ENCODE peak calls at places on chromosomes 13 and 19, in nine cellular contexts. C, T, N, I, K, G, F, P and B are unnamed samples.

GRCh38 chr13:40599722-40600121 is 66.7 kb downstream of the FOXO1 start:
- DNase-seq in C (no peak), T (no peak), N (no peak), I (no peak), K (no peak), G (no peak), F (no peak), P (no peak), B (no peak)

GRCh38 chr13:58852076-58852475 is 1220.5 kb downstream of the PCDH17 start:
- DNase-seq in C (peak), T (no peak), N (no peak), I (no peak), K (no peak), G (no peak), F (no peak), P (no peak), B (no peak)

GRCh38 chr19:4388171-4389063 is 11.9 kb downstream of the SH3GL1 start:
- DNase-seq in C (no peak), T (peak), N (no peak), I (no peak), K (no peak), G (no peak), F (peak), P (no peak), B (no peak)

GRCh38 chr13:49517461-49517860 is 21.7 kb downstream of the PHF11 start:
- DNase-seq in C (peak), T (no peak), N (no peak), I (peak), K (no peak), G (no peak), F (no peak), P (no peak), B (no peak)

GRCh38 chr19:37361994-37362393 is 8.9 kb upstream of the ZNF527 start:
- DNase-seq in C (no peak), T (no peak), N (no peak), I (no peak), K (peak), G (no peak), F (no peak), P (no peak), B (no peak)

GRCh38 chr13:27696731-27697130 is 75.0 kb downstream of the POLR1D start:
- DNase-seq in C (no peak), T (no peak), N (no peak), I (no peak), K (no peak), G (no peak), F (no peak), P (no peak), B (no peak)

GRCh38 chr13:26422036-26422435 is 135.4 kb upstream of the WASF3 start:
- DNase-seq in C (no peak), T (no peak), N (no peak), I (no peak), K (no peak), G (no peak), F (no peak), P (no peak), B (no peak)

GRCh38 chr13:74907788-74908187 is 574.2 kb downstream of the TBC1D4 start:
- DNase-seq in C (no peak), T (no peak), N (no peak), I (no peak), K (no peak), G (no peak), F (no peak), P (no peak), B (no peak)

GRCh38 chr19:34373601-34374288 is 8.7 kb downstream of the GPI start:
- DNase-seq in C (no peak), T (no peak), N (no peak), I (no peak), K (no peak), G (no peak), F (no peak), P (no peak), B (no peak)

GRCh38 chr19:55486043-55486970 is 1.3 kb downstream of the NAT14 start:
- DNase-seq in C (no peak), T (no peak), N (no peak), I (no peak), K (no peak), G (no peak), F (peak), P (no peak), B (no peak)

GRCh38 chr13:50713849-50714248 is 129.6 kb downstream of the DLEU7 start:
- DNase-seq in C (peak), T (no peak), N (no peak), I (no peak), K (peak), G (peak), F (no peak), P (no peak), B (no peak)

GRCh38 chr13:28322256-28322895 is 172.6 kb downstream of the FLT1 start:
- DNase-seq in C (no peak), T (no peak), N (no peak), I (no peak), K (no peak), G (no peak), F (no peak), P (no peak), B (no peak)

GRCh38 chr13:97978661-97979450 is 25.4 kb downstream of the IPO5 start:
- DNase-seq in C (peak), T (no peak), N (no peak), I (peak), K (no peak), G (no peak), F (no peak), P (no peak), B (no peak)

GRCh38 chr19:38417544-38418506 is 8.2 kb downstream of the RASGRP4 start:
- DNase-seq in C (peak), T (peak), N (peak), I (peak), K (no peak), G (peak), F (peak), P (peak), B (no peak)

GRCh38 chr19:13788991-13789390 is 6.3 kb upstream of the ZSWIM4 start:
- DNase-seq in C (peak), T (no peak), N (no peak), I (no peak), K (no peak), G (peak), F (no peak), P (no peak), B (no peak)

GRCh38 chr19:55373993-55374757 is 2.5 kb upstream of the TMEM190 start:
- DNase-seq in C (peak), T (peak), N (no peak), I (no peak), K (peak), G (no peak), F (peak), P (no peak), B (no peak)

GRCh38 chr19:42261763-42262162 is 6.8 kb upstream of the ERF start:
- DNase-seq in C (no peak), T (no peak), N (no peak), I (no peak), K (no peak), G (no peak), F (no peak), P (no peak), B (no peak)

GRCh38 chr13:91375119-91375729 is 23.2 kb upstream of the GPC5 start:
- DNase-seq in C (peak), T (no peak), N (no peak), I (peak), K (no peak), G (no peak), F (no peak), P (no peak), B (no peak)

GRCh38 chr19:16588089-16588823 is 16.0 kb upstream of the SLC35E1 start:
- DNase-seq in C (peak), T (no peak), N (no peak), I (peak), K (no peak), G (peak), F (peak), P (no peak), B (no peak)

GRCh38 chr13:38981096-38981495 is 9.5 kb downstream of the STOML3 start:
- DNase-seq in C (no peak), T (no peak), N (no peak), I (peak), K (no peak), G (no peak), F (no peak), P (no peak), B (no peak)

GRCh38 chr13:20348645-20349408 is 116.7 kb upstream of the GJB6 start:
- DNase-seq in C (no peak), T (no peak), N (no peak), I (no peak), K (no peak), G (no peak), F (no peak), P (no peak), B (no peak)

GRCh38 chr19:33175886-33176669 is 18.1 kb upstream of the LRP3 start:
- DNase-seq in C (peak), T (peak), N (no peak), I (no peak), K (no peak), G (no peak), F (no peak), P (no peak), B (peak)

GRCh38 chr13:93709511-93710244 is 483.1 kb downstream of the GPC6 start:
- DNase-seq in C (no peak), T (no peak), N (no peak), I (no peak), K (no peak), G (no peak), F (no peak), P (no peak), B (no peak)

GRCh38 chr13:96053003-96053703 is at the start of gene UGGT2:
- DNase-seq in C (peak), T (peak), N (peak), I (peak), K (peak), G (peak), F (peak), P (peak), B (peak)

GRCh38 chr13:51900471-51900870 is 38.7 kb downstream of the CCDC70 start:
- DNase-seq in C (no peak), T (no peak), N (no peak), I (no peak), K (no peak), G (no peak), F (no peak), P (no peak), B (no peak)

GRCh38 chr13:81283062-81283461 is 942.1 kb upstream of the SPRY2 start:
- DNase-seq in C (no peak), T (no peak), N (no peak), I (no peak), K (no peak), G (no peak), F (no peak), P (no peak), B (no peak)

GRCh38 chr13:19586904-19587634 is 25.7 kb upstream of the TPTE2 start:
- DNase-seq in C (peak), T (no peak), N (peak), I (peak), K (no peak), G (peak), F (no peak), P (no peak), B (no peak)

GRCh38 chr19:38878575-38879399 is 712 bp upstream of the RINL start:
- DNase-seq in C (no peak), T (no peak), N (no peak), I (peak), K (no peak), G (no peak), F (peak), P (no peak), B (no peak)

GRCh38 chr13:40158218-40158617 is 502.8 kb downstream of the COG6 start:
- DNase-seq in C (no peak), T (peak), N (no peak), I (no peak), K (no peak), G (no peak), F (no peak), P (no peak), B (no peak)

GRCh38 chr13:110546933-110547332 is 14.6 kb downstream of the RAB20 start:
- DNase-seq in C (peak), T (peak), N (peak), I (no peak), K (peak), G (peak), F (peak), P (peak), B (no peak)

GRCh38 chr19:58328999-58329398 is 2.2 kb downstream of the ZSCAN22 start:
- DNase-seq in C (no peak), T (no peak), N (no peak), I (peak), K (no peak), G (no peak), F (no peak), P (no peak), B (no peak)

GRCh38 chr13:99046851-99047250 is 69.0 kb upstream of the DOCK9 start:
- DNase-seq in C (no peak), T (no peak), N (no peak), I (no peak), K (no peak), G (no peak), F (no peak), P (no peak), B (no peak)

GRCh38 chr13:31887311-31887710 is 144.3 kb upstream of the FRY start:
- DNase-seq in C (peak), T (no peak), N (no peak), I (no peak), K (peak), G (no peak), F (no peak), P (no peak), B (no peak)

GRCh38 chr13:75495938-75496337 is 14.0 kb upstream of the TBC1D4 start:
- DNase-seq in C (peak), T (no peak), N (no peak), I (no peak), K (peak), G (no peak), F (no peak), P (no peak), B (no peak)

GRCh38 chr19:48342841-48343540 is 17.6 kb downstream of the EMP3 start:
- DNase-seq in C (no peak), T (no peak), N (no peak), I (no peak), K (no peak), G (no peak), F (no peak), P (no peak), B (no peak)

GRCh38 chr13:19601749-19602725 is 31.4 kb upstream of the MPHOSPH8 start:
- DNase-seq in C (peak), T (no peak), N (peak), I (peak), K (no peak), G (peak), F (peak), P (no peak), B (no peak)

DNA sequence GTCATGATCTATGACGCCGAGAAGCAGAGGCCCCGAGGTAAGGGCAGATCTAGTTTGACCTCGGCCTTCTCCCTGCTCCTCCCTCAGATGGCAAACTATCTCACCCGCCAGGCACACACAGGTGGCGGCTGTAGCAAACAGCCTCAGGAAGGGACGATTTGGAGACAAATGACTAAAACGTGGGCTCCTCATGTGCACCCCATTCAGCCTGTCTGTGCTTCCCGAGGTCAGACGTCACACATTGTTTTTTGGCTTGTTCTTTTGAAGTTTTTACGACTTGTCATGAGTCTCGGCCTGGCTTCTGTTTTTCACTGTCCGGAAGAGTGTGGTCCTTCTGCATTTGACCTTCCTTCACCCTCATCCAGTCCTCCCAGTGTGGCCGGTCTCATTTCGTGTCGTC is 15.0 kb downstream of the DAZAP1 start:
- DNase-seq in C (no peak), T (no peak), N (no peak), I (no peak), K (no peak), G (no peak), F (no peak), P (no peak), B (no peak)
- H3K27ac ChIP-seq in C (no peak), T (no peak), N (no peak), I (peak), K (no peak), G (peak), F (no peak), P (no peak), B (no peak)

DNA sequence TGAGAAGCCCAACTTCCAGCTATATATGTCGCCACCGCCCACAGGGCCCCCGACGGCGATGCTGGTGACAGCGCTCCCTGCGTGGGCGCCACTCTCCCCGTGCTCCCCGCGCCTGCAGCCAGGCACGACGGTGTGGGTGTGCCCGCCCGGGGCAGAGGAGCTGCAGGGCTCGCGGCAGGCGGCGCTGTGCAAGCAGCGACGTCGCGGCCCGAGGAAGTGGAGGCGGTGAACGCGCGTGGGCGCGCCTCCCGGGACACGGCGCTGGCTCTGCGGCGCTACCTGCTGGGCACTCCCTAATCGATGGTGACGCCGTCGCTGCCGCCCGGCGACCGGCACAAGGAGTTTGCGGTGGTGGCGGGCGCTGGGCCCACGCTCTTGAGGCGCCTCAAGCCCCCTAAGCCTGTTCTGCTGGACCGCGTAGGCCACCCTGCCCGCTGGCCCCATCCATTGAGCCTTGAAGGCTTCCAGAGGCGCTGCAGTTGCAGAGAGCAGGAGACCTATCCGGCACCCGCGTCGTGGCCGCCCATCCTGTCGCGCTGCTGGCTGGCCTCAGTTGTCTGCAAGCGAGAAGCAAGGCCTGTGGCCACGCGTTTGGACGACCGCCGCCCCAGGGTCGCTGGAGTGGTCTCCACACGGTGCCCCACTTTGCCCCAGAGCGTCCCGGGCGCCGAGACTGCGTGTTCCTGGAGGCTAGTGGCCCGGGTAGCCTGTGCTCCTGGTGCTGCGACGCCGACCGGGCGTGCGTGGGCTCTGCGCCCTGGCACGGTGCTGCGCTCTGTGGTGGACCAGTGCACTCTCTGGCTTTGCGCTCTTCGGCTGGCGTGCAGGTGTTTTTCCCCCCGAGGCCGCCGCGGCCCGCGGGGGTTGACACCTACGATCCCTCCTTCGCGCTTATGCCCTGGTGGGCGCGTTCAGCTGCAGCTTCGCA is 23.1 kb downstream of the LRFN3 start:
- DNase-seq in C (no peak), T (no peak), N (peak), I (peak), K (no peak), G (peak), F (peak), P (no peak), B (no peak)
- TF ChIP-seq CTCF in C (peak), T (no peak), N (peak), I (peak), K (peak), G (peak), F (no peak), P (no peak), B (no peak)

GRCh38 chr19:2634228-2634951 is 68.1 kb downstream of the GNG7 start:
- DNase-seq in C (peak), T (no peak), N (peak), I (no peak), K (no peak), G (no peak), F (peak), P (no peak), B (peak)
- H3K4me3 ChIP-seq in C (no peak), T (no peak), N (peak), I (no peak), K (no peak), G (no peak), F (no peak), P (no peak), B (peak)

GRCh38 chr19:7419153-7419552 is 69.7 kb downstream of the PEX11G start:
- DNase-seq in C (no peak), T (no peak), N (no peak), I (no peak), K (no peak), G (no peak), F (no peak), P (no peak), B (no peak)

GRCh38 chr19:7417671-7418324 is 69.1 kb downstream of the ARHGEF18 start:
- DNase-seq in C (no peak), T (peak), N (no peak), I (peak), K (no peak), G (no peak), F (no peak), P (no peak), B (no peak)

GRCh38 chr19:7418575-7418974 is 69.8 kb downstream of the ARHGEF18 start:
- DNase-seq in C (no peak), T (no peak), N (no peak), I (no peak), K (no peak), G (no peak), F (no peak), P (no peak), B (no peak)

GRCh38 chr19:7419777-7420439 is 68.9 kb downstream of the PEX11G start:
- DNase-seq in C (no peak), T (no peak), N (no peak), I (no peak), K (no peak), G (no peak), F (no peak), P (no peak), B (no peak)

DNA sequence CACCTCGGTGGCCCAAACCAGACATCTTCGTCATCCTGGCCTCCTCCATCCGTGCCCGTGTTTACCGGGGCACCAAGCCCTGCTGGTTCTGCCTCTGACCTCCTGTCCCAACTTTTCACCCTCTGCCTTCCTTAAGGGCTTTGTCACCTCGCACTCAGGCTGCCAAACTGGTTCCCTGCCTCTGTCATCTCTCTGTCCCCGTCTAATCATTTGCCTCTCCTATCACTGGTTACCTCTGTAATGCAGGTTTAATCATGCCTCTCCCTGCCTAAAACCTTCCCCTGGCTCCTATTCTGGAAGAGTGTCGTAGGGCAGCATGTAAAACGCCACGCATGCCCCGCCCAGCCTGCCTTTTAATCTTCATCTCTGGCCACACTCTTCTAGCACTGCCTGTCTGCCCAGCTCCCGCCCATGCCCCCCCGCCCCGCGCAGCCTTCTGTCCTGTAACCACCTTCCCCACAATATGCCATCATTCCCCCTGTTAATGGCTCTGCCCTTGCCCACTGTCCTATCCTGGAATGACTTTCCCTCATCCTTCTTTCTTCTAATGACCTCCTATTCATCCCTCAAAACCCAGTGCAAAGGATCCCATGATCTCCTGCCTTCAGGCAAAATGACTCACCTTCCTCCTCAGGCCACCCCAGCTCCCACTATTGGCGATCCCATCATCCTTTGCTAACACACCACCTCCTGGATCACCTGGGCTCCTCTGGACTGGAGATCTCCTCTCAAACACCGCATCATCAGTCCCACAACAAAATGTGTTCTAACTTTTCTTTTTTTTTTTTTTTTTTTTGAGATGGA is 66.7 kb downstream of the PEX11G start:
- DNase-seq in C (no peak), T (peak), N (no peak), I (no peak), K (no peak), G (no peak), F (no peak), P (no peak), B (no peak)
- H3K27ac ChIP-seq in C (no peak), T (peak), N (no peak), I (no peak), K (no peak), G (no peak), F (no peak), P (no peak), B (no peak)

GRCh38 chr19:15156391-15156790 is 44.4 kb downstream of the NOTCH3 start:
- DNase-seq in C (no peak), T (no peak), N (no peak), I (no peak), K (no peak), G (no peak), F (no peak), P (no peak), B (no peak)

GRCh38 chr19:15159251-15159650 is 41.5 kb downstream of the NOTCH3 start:
- DNase-seq in C (peak), T (no peak), N (no peak), I (peak), K (no peak), G (no peak), F (no peak), P (no peak), B (no peak)

GRCh38 chr19:15166700-15167099 is 34.1 kb downstream of the NOTCH3 start:
- DNase-seq in C (no peak), T (no peak), N (no peak), I (peak), K (no peak), G (no peak), F (no peak), P (no peak), B (no peak)

GRCh38 chr19:15161028-15161984 is 39.5 kb downstream of the NOTCH3 start:
- DNase-seq in C (no peak), T (peak), N (no peak), I (peak), K (no peak), G (no peak), F (peak), P (no peak), B (no peak)
- TF ChIP-seq CTCF in C (peak), T (peak), N (peak), I (peak), K (peak), G (no peak), F (no peak), P (no peak), B (no peak)